ENCODE peak calls at places on chromosomes 1 and 21, in four cellular contexts. One of them, this sample, is unnamed.

GRCh38 chr1:160097196-160097910 is 1.1 kb downstream of the IGSF8 start:
- DNase-seq in breast epithelium: no peak
- DNase-seq in WTC11: no peak
- DNase-seq in right lobe of liver: no peak
- DNase-seq in this sample: peak

GRCh38 chr1:230575886-230576477 is 66.3 kb upstream of the COG2 start:
- DNase-seq in breast epithelium: no peak
- DNase-seq in WTC11: no peak
- DNase-seq in right lobe of liver: no peak
- DNase-seq in this sample: no peak

GRCh38 chr1:245059806-245060424 is 94.9 kb upstream of the KIF26B start:
- DNase-seq in breast epithelium: no peak
- DNase-seq in WTC11: no peak
- DNase-seq in right lobe of liver: no peak
- DNase-seq in this sample: no peak

GRCh38 chr1:99756598-99756997 is 9.8 kb downstream of the FRRS1 start:
- DNase-seq in breast epithelium: no peak
- DNase-seq in WTC11: no peak
- DNase-seq in right lobe of liver: no peak
- DNase-seq in this sample: no peak

GRCh38 chr1:162349635-162350330 is 26.9 kb downstream of the SPATA46 start:
- DNase-seq in breast epithelium: no peak
- DNase-seq in WTC11: no peak
- DNase-seq in right lobe of liver: no peak
- DNase-seq in this sample: no peak

GRCh38 chr1:29177022-29177705 is 4.5 kb downstream of the SRSF4 start:
- DNase-seq in breast epithelium: no peak
- DNase-seq in WTC11: no peak
- DNase-seq in right lobe of liver: no peak
- DNase-seq in this sample: no peak

GRCh38 chr1:185731446-185731845 is 2.7 kb upstream of the HMCN1 start:
- DNase-seq in breast epithelium: no peak
- DNase-seq in WTC11: no peak
- DNase-seq in right lobe of liver: no peak
- DNase-seq in this sample: no peak

GRCh38 chr1:78678324-78678723 is 28.7 kb downstream of the IFI44 start:
- DNase-seq in breast epithelium: no peak
- DNase-seq in WTC11: no peak
- DNase-seq in right lobe of liver: no peak
- DNase-seq in this sample: no peak

GRCh38 chr1:163701783-163702182 is 380.0 kb downstream of the NUF2 start:
- DNase-seq in breast epithelium: no peak
- DNase-seq in WTC11: no peak
- DNase-seq in right lobe of liver: no peak
- DNase-seq in this sample: no peak

GRCh38 chr1:11062965-11063401 is 3.2 kb upstream of the SRM start:
- DNase-seq in breast epithelium: no peak
- DNase-seq in WTC11: no peak
- DNase-seq in right lobe of liver: no peak
- DNase-seq in this sample: no peak

GRCh38 chr1:241591317-241591716 is 48.9 kb downstream of the CHML start:
- DNase-seq in breast epithelium: peak
- DNase-seq in WTC11: no peak
- DNase-seq in right lobe of liver: no peak
- DNase-seq in this sample: no peak

GRCh38 chr1:153610334-153611023 is 2.5 kb downstream of the S100A16 start:
- DNase-seq in breast epithelium: no peak
- DNase-seq in WTC11: no peak
- DNase-seq in right lobe of liver: no peak
- DNase-seq in this sample: no peak

GRCh38 chr1:160767417-160768294 is 28.3 kb upstream of the LY9 start:
- DNase-seq in breast epithelium: no peak
- DNase-seq in WTC11: no peak
- DNase-seq in right lobe of liver: no peak
- DNase-seq in this sample: no peak

GRCh38 chr1:40423264-40423642 is 27.0 kb upstream of the ZFP69B start:
- DNase-seq in breast epithelium: no peak
- DNase-seq in WTC11: no peak
- DNase-seq in right lobe of liver: no peak
- DNase-seq in this sample: no peak

GRCh38 chr1:4847731-4848130 is 193.3 kb downstream of the AJAP1 start:
- DNase-seq in breast epithelium: no peak
- DNase-seq in WTC11: no peak
- DNase-seq in right lobe of liver: no peak
- DNase-seq in this sample: no peak

GRCh38 chr1:151990856-151991198 is 2.8 kb downstream of the S100A10 start:
- DNase-seq in breast epithelium: peak
- DNase-seq in WTC11: no peak
- DNase-seq in right lobe of liver: no peak
- DNase-seq in this sample: no peak

GRCh38 chr1:119012383-119012782 is 24.2 kb upstream of the TBX15 start:
- DNase-seq in breast epithelium: no peak
- DNase-seq in WTC11: no peak
- DNase-seq in right lobe of liver: no peak
- DNase-seq in this sample: no peak

GRCh38 chr1:167447521-167448136 is 70.7 kb downstream of the CD247 start:
- DNase-seq in breast epithelium: no peak
- DNase-seq in WTC11: no peak
- DNase-seq in right lobe of liver: no peak
- DNase-seq in this sample: no peak

GRCh38 chr21:45724345-45724961 is 80.9 kb downstream of the PCBP3 start:
- DNase-seq in breast epithelium: no peak
- DNase-seq in WTC11: no peak
- DNase-seq in right lobe of liver: no peak
- DNase-seq in this sample: no peak

GRCh38 chr1:2411801-2412394 is 466 bp downstream of the PEX10 start:
- DNase-seq in breast epithelium: peak
- DNase-seq in WTC11: peak
- DNase-seq in right lobe of liver: peak
- DNase-seq in this sample: no peak

GRCh38 chr1:116902027-116902426 is 7.7 kb upstream of the PTGFRN start:
- DNase-seq in breast epithelium: no peak
- DNase-seq in WTC11: no peak
- DNase-seq in right lobe of liver: no peak
- DNase-seq in this sample: no peak

GRCh38 chr1:26404641-26405040 is 6.0 kb upstream of the LIN28A start:
- DNase-seq in breast epithelium: no peak
- DNase-seq in WTC11: no peak
- DNase-seq in right lobe of liver: no peak
- DNase-seq in this sample: no peak

GRCh38 chr1:200242379-200243041 is 167.3 kb downstream of the ZNF281 start:
- DNase-seq in breast epithelium: no peak
- DNase-seq in WTC11: no peak
- DNase-seq in right lobe of liver: no peak
- DNase-seq in this sample: no peak

GRCh38 chr1:29708381-29708780 is 472.1 kb downstream of the PTPRU start:
- DNase-seq in breast epithelium: no peak
- DNase-seq in WTC11: no peak
- DNase-seq in right lobe of liver: no peak
- DNase-seq in this sample: no peak

GRCh38 chr1:192654607-192655389 is 18.9 kb downstream of the RGS13 start:
- DNase-seq in breast epithelium: no peak
- DNase-seq in WTC11: no peak
- DNase-seq in right lobe of liver: no peak
- DNase-seq in this sample: no peak

GRCh38 chr1:171805395-171806115 is 24.1 kb downstream of the METTL13 start:
- DNase-seq in breast epithelium: no peak
- DNase-seq in WTC11: no peak
- DNase-seq in right lobe of liver: no peak
- DNase-seq in this sample: no peak

GRCh38 chr1:12275370-12275769 is 45.5 kb downstream of the VPS13D start:
- DNase-seq in breast epithelium: no peak
- DNase-seq in WTC11: peak
- DNase-seq in right lobe of liver: no peak
- DNase-seq in this sample: no peak

GRCh38 chr1:201361652-201362504 is 15.6 kb downstream of the TNNT2 start:
- DNase-seq in breast epithelium: no peak
- DNase-seq in WTC11: peak
- DNase-seq in right lobe of liver: peak
- DNase-seq in this sample: peak

GRCh38 chr1:55974714-55975441 is 604.5 kb downstream of the PLPP3 start:
- DNase-seq in breast epithelium: no peak
- DNase-seq in WTC11: no peak
- DNase-seq in right lobe of liver: no peak
- DNase-seq in this sample: no peak

GRCh38 chr1:181038399-181038873 is 4.7 kb downstream of the MR1 start:
- DNase-seq in breast epithelium: no peak
- DNase-seq in WTC11: peak
- DNase-seq in right lobe of liver: peak
- DNase-seq in this sample: no peak

DNA sequence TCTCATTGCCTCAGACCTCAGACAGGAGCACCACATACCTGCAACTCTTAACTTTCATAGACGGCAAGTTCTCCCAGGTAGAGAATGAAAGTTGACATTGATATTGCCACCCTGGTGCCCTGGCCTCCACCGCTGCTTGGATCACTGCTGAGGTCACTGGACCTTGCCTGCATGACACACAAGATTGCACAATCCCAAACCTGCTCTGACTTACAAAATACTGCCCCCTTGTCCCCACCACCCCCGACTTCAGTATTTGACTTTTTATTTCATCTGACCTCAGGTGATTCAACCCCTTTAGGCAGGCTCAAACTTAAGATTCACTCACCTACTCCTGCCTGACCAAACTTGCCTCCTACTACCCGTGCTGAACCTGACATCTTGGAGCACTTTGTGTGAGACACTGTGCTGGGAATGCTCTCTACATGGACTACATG is 43.1 kb upstream of the S1PR1 start:
- DNase-seq in breast epithelium: no peak
- DNase-seq in WTC11: no peak
- DNase-seq in right lobe of liver: peak
- DNase-seq in this sample: no peak
- TF ChIP-seq CTCF in breast epithelium: no peak
- TF ChIP-seq CTCF in WTC11: no peak
- TF ChIP-seq CTCF in right lobe of liver: no peak
- TF ChIP-seq CTCF in this sample: no peak

GRCh38 chr1:36612881-36613280 is 130.2 kb upstream of the CSF3R start:
- DNase-seq in breast epithelium: no peak
- DNase-seq in WTC11: peak
- DNase-seq in right lobe of liver: no peak
- DNase-seq in this sample: no peak
- TF ChIP-seq CTCF in breast epithelium: no peak
- TF ChIP-seq CTCF in WTC11: no peak
- TF ChIP-seq CTCF in right lobe of liver: no peak
- TF ChIP-seq CTCF in this sample: peak

GRCh38 chr1:62783736-62784508 is at the start of gene ATG4C:
- DNase-seq in breast epithelium: peak
- DNase-seq in WTC11: peak
- DNase-seq in right lobe of liver: peak
- DNase-seq in this sample: peak
- TF ChIP-seq CTCF in breast epithelium: peak
- TF ChIP-seq CTCF in WTC11: no peak
- TF ChIP-seq CTCF in right lobe of liver: no peak
- TF ChIP-seq CTCF in this sample: peak

DNA sequence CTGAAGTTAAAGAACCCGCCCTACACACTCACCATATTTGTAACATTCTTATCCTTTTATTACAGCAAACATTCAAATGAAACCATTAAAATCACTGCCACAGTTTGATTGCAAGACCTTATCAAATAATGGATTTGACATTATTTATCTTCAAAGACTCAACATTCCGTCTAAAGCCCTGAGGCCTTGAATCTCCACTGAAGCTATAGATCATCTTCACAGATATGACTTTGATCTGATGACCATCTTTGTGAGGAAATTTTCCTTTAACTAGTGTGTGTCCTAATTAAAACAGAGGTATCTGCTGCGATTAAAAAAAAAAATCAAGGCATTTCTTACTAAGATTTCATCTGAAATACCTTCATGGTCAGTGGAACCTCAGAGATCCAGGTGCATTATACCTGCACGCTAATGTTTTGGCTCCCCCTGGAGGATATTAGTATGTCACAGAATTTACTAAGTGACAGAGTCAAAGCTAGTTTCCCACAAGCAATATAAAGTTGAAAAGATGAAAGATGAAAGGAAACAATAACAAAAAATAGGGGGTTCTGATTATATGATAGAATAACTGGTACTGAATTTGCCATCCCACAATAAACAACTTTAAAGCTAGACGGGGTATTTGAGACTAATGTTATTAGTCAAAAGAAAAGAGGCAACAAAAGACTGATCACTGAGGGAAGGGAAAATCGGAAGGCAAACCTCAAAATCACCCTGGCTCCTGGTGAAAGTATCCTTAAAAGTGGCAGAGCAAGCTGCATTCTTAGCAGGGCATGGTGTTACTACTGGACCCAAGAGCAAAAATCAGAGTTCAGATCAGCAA is 923.4 kb downstream of the NCAM2 start:
- DNase-seq in breast epithelium: no peak
- DNase-seq in WTC11: no peak
- DNase-seq in right lobe of liver: no peak
- DNase-seq in this sample: no peak
- TF ChIP-seq CTCF in breast epithelium: no peak
- TF ChIP-seq CTCF in WTC11: peak
- TF ChIP-seq CTCF in right lobe of liver: peak
- TF ChIP-seq CTCF in this sample: peak

GRCh38 chr1:23732363-23733224 is 10.7 kb upstream of the ELOA start:
- DNase-seq in breast epithelium: no peak
- DNase-seq in WTC11: no peak
- DNase-seq in right lobe of liver: no peak
- DNase-seq in this sample: no peak
- TF ChIP-seq CTCF in breast epithelium: no peak
- TF ChIP-seq CTCF in WTC11: no peak
- TF ChIP-seq CTCF in right lobe of liver: no peak
- TF ChIP-seq CTCF in this sample: no peak

DNA sequence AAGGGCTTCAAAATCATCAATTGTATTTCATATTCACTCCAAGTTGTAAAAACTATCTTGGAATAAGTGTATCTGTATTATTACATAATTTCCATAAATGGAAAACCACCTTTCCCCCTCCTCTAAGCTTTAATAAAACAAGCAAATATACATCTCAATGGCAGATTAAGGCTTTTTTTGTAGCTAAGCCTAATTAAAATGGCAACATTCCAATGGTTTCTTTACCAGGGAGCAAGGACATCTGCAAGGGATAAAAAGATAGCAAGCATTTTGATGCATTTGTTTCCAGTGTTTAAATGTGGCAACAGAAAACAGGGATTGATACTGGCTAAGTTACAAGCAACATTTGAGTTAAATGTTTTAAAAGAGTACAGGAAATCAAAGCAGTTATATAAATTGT is 1012.6 kb downstream of the ADGRL2 start:
- DNase-seq in breast epithelium: no peak
- DNase-seq in WTC11: no peak
- DNase-seq in right lobe of liver: no peak
- DNase-seq in this sample: no peak
- TF ChIP-seq CTCF in breast epithelium: no peak
- TF ChIP-seq CTCF in WTC11: no peak
- TF ChIP-seq CTCF in right lobe of liver: no peak
- TF ChIP-seq CTCF in this sample: no peak

This sample was measured in chondrocyte.